ENCODE peak calls at places on chromosomes 2 and 18, in four cellular contexts. O is stimulated activated naive B cell treated with anti-CD40 and anti-IgM and Interleukin-4, amounts not matched to agents 10 μg/mL and 1 μg/mL and 100 μg/mL, for 72 hours; E is activated T-cell treated with anti-CD3 and anti-CD28 coated beads, Interleukin-2, amount 50 U/mL, for 72 hours; T is ureter. Z is an unnamed sample.

GRCh38 chr2:26530696-26531095 is 52.8 kb upstream of the OTOF start:
- DNase-seq in O (no peak), E (no peak), T (no peak), Z (no peak)

GRCh38 chr2:232362174-232362913 is 16.2 kb upstream of the ALPP start:
- DNase-seq in O (no peak), E (no peak), T (no peak), Z (no peak)

GRCh38 chr2:156098506-156098905 is 234.0 kb downstream of the NR4A2 start:
- DNase-seq in O (no peak), E (no peak), T (no peak), Z (no peak)

GRCh38 chr2:120874401-120874821 is 138.7 kb downstream of the GLI2 start:
- DNase-seq in O (no peak), E (no peak), T (no peak), Z (no peak)

GRCh38 chr18:10924290-10924689 is 225.1 kb downstream of the PIEZO2 start:
- DNase-seq in O (no peak), E (no peak), T (no peak), Z (no peak)

GRCh38 chr18:6672909-6673308 is 56.6 kb upstream of the ARHGAP28 start:
- DNase-seq in O (no peak), E (no peak), T (no peak), Z (no peak)

GRCh38 chr2:213847316-213847715 is 563.1 kb downstream of the SPAG16 start:
- DNase-seq in O (no peak), E (no peak), T (no peak), Z (no peak)

GRCh38 chr2:29879456-29879855 is 41.9 kb downstream of the ALK start:
- DNase-seq in O (no peak), E (no peak), T (no peak), Z (no peak)

GRCh38 chr2:177030391-177031000 is 182.1 kb upstream of the HNRNPA3 start:
- DNase-seq in O (no peak), E (no peak), T (no peak), Z (no peak)

GRCh38 chr2:205212357-205212756 is 469.9 kb upstream of the NRP2 start:
- DNase-seq in O (no peak), E (no peak), T (no peak), Z (no peak)

GRCh38 chr2:170022692-170023091 is 155.3 kb upstream of the MYO3B start:
- DNase-seq in O (no peak), E (no peak), T (no peak), Z (no peak)

GRCh38 chr18:56238576-56238975 is 399.8 kb downstream of the TXNL1 start:
- DNase-seq in O (no peak), E (no peak), T (no peak), Z (no peak)